ENCODE peak calls at places on chromosomes 7 and 10, in ten cellular contexts. U, B, S, X, W, K, O, E, F and A are unnamed samples.

GRCh38 chr7:30171753-30172447 is 37.1 kb downstream of the MTURN start:
- DNase-seq in W (peak), F (no peak), X (no peak), K (no peak), O (no peak), B (no peak), E (peak), S (no peak), U (no peak), A (no peak)

GRCh38 chr10:75733135-75733890 is 301.9 kb downstream of the LRMDA start:
- DNase-seq in U (no peak), S (no peak), O (no peak), W (no peak), E (no peak), K (no peak), F (no peak), B (no peak), X (no peak), A (no peak)

GRCh38 chr7:148828965-148829364 is 55.1 kb downstream of the EZH2 start:
- DNase-seq in B (no peak), E (no peak), O (no peak), X (no peak), F (no peak), K (no peak), U (no peak), S (no peak), W (no peak), A (no peak)

GRCh38 chr7:101465576-101466196 is 103.0 kb downstream of the COL26A1 start:
- DNase-seq in F (no peak), U (no peak), S (no peak), O (no peak), W (no peak), E (no peak), X (no peak), K (no peak), B (no peak), A (no peak)

GRCh38 chr10:124724279-124725027 is 19.7 kb downstream of the FAM53B start:
- DNase-seq in X (no peak), F (no peak), E (no peak), B (no peak), O (peak), U (peak), K (peak), W (no peak), S (peak), A (no peak)

GRCh38 chr10:73731588-73732375 is 12.4 kb upstream of the SEC24C start:
- DNase-seq in B (no peak), O (no peak), U (no peak), W (no peak), S (no peak), X (no peak), K (no peak), E (no peak), F (no peak), A (no peak)

GRCh38 chr7:87797798-87798403 is 78.3 kb downstream of the SLC25A40 start:
- DNase-seq in E (peak), W (peak), K (no peak), U (no peak), F (peak), X (no peak), O (no peak), S (no peak), B (no peak), A (no peak)

GRCh38 chr7:1694981-1695511 is 25.0 kb downstream of the ELFN1 start:
- DNase-seq in X (no peak), B (no peak), W (no peak), S (no peak), O (no peak), K (no peak), E (no peak), F (no peak), U (peak), A (no peak)

GRCh38 chr10:125419146-125419545 is 258.8 kb upstream of the CTBP2 start:
- DNase-seq in E (no peak), F (no peak), B (no peak), X (no peak), U (no peak), W (no peak), K (no peak), O (no peak), S (no peak), A (no peak)

GRCh38 chr7:117472335-117472734 is 7.5 kb upstream of the CFTR start:
- DNase-seq in B (no peak), U (no peak), F (no peak), X (no peak), S (no peak), O (no peak), W (no peak), E (no peak), K (no peak), A (no peak)

GRCh38 chr10:4351723-4352565 is 474.1 kb upstream of the AKR1E2 start:
- DNase-seq in F (no peak), K (no peak), S (no peak), W (no peak), E (no peak), O (no peak), B (no peak), X (no peak), U (no peak), A (no peak)

GRCh38 chr10:123930340-123931001 is 38.9 kb upstream of the CPXM2 start:
- DNase-seq in U (no peak), K (no peak), E (no peak), O (no peak), F (no peak), B (no peak), S (no peak), W (no peak), X (no peak), A (no peak)

GRCh38 chr10:86349474-86349873 is 17.1 kb downstream of the GRID1 start:
- DNase-seq in X (peak), B (no peak), K (no peak), O (no peak), U (no peak), F (peak), W (no peak), E (no peak), S (no peak), A (no peak)

GRCh38 chr7:28136885-28137284 is 43.7 kb downstream of the JAZF1 start:
- DNase-seq in K (no peak), S (no peak), U (no peak), X (no peak), F (no peak), W (no peak), E (no peak), O (no peak), B (no peak), A (no peak)

GRCh38 chr10:77566228-77566627 is 71.4 kb downstream of the KCNMA1 start:
- DNase-seq in S (no peak), U (no peak), B (no peak), F (no peak), E (no peak), O (no peak), W (no peak), K (no peak), X (no peak), A (no peak)

GRCh38 chr10:79311581-79312407 is 35.5 kb upstream of the PPIF start:
- DNase-seq in W (no peak), S (peak), E (no peak), F (no peak), U (no peak), O (no peak), X (no peak), B (no peak), K (no peak), A (no peak)